ENCODE peak calls at places on chromosome 15, in seven cellular contexts. B, G, D, H, N, P and O are unnamed samples.

GRCh38 chr15:31261266-31262142 is 65.1 kb upstream of the KLF13 start:
- DNase-seq in B (no peak), G (no peak), D (no peak), H (peak; percentile 35), N (no peak), P (no peak), O (peak; percentile 26)

GRCh38 chr15:90762109-90762508 is 45.0 kb downstream of the BLM start:
- DNase-seq in B (no peak), G (no peak), D (peak; percentile 11), H (no peak), N (no peak), P (peak; percentile 87), O (peak; percentile 49)

GRCh38 chr15:45386420-45386819 is 8.1 kb upstream of the GATM start:
- DNase-seq in B (no peak), G (no peak), D (no peak), H (no peak), N (no peak), P (no peak), O (no peak)

GRCh38 chr15:35496585-35496984 is 49.4 kb downstream of the DPH6 start:
- DNase-seq in B (no peak), G (peak; percentile 21), D (no peak), H (no peak), N (no peak), P (no peak), O (no peak)

GRCh38 chr15:29130461-29130860 is 139.2 kb downstream of the NSMCE3 start:
- DNase-seq in B (no peak), G (no peak), D (no peak), H (no peak), N (no peak), P (no peak), O (no peak)

GRCh38 chr15:91478717-91479191 is 374.8 kb upstream of the SLCO3A1 start:
- DNase-seq in B (no peak), G (no peak), D (no peak), H (no peak), N (no peak), P (no peak), O (no peak)

GRCh38 chr15:73908030-73908821 is 18.0 kb upstream of the LOXL1 start:
- DNase-seq in B (peak; percentile 90), G (peak; percentile 79), D (peak; percentile 71), H (peak; percentile 91), N (no peak), P (peak; percentile 71), O (peak; percentile 97)

GRCh38 chr15:40452296-40453090 is 11.7 kb downstream of the BAHD1 start:
- DNase-seq in B (no peak), G (no peak), D (no peak), H (no peak), N (no peak), P (no peak), O (no peak)

GRCh38 chr15:62497356-62497755 is 332.3 kb upstream of the C2CD4B start:
- DNase-seq in B (no peak), G (no peak), D (no peak), H (no peak), N (no peak), P (no peak), O (no peak)

GRCh38 chr15:63986185-63986680 is 60.1 kb downstream of the DAPK2 start:
- DNase-seq in B (no peak), G (no peak), D (no peak), H (no peak), N (no peak), P (no peak), O (no peak)

GRCh38 chr15:27672537-27672936 is 426.6 kb downstream of the OCA2 start:
- DNase-seq in B (no peak), G (no peak), D (no peak), H (no peak), N (no peak), P (no peak), O (no peak)
- TF ChIP-seq CTCF in B (no peak), G (no peak), D (no peak), H (no peak), N (no peak), P (no peak), O (no peak)

GRCh38 chr15:82176528-82176927 is 86.0 kb downstream of the EFL1 start:
- DNase-seq in B (no peak), G (no peak), D (no peak), H (no peak), N (no peak), P (no peak), O (no peak)
- TF ChIP-seq CTCF in B (peak; percentile 32), G (no peak), D (no peak), H (no peak), N (no peak), P (no peak), O (peak; percentile 39)

GRCh38 chr15:60592386-60593339 is 113.7 kb upstream of the ICE2 start:
- DNase-seq in B (peak; percentile 73), G (peak; percentile 90), D (peak; percentile 54), H (peak; percentile 76), N (no peak), P (peak; percentile 60), O (peak; percentile 94)

GRCh38 chr15:60590935-60591490 is 112.1 kb upstream of the ICE2 start:
- DNase-seq in B (peak; percentile 57), G (peak; percentile 64), D (peak; percentile 26), H (peak; percentile 59), N (no peak), P (peak; percentile 47), O (peak; percentile 88)

GRCh38 chr15:60589728-60590127 is 110.8 kb upstream of the ICE2 start:
- DNase-seq in B (no peak), G (no peak), D (no peak), H (no peak), N (no peak), P (no peak), O (no peak)

GRCh38 chr15:60594071-60594470 is 115.1 kb upstream of the ICE2 start:
- DNase-seq in B (no peak), G (no peak), D (no peak), H (no peak), N (no peak), P (peak; percentile 43), O (no peak)

DNA sequence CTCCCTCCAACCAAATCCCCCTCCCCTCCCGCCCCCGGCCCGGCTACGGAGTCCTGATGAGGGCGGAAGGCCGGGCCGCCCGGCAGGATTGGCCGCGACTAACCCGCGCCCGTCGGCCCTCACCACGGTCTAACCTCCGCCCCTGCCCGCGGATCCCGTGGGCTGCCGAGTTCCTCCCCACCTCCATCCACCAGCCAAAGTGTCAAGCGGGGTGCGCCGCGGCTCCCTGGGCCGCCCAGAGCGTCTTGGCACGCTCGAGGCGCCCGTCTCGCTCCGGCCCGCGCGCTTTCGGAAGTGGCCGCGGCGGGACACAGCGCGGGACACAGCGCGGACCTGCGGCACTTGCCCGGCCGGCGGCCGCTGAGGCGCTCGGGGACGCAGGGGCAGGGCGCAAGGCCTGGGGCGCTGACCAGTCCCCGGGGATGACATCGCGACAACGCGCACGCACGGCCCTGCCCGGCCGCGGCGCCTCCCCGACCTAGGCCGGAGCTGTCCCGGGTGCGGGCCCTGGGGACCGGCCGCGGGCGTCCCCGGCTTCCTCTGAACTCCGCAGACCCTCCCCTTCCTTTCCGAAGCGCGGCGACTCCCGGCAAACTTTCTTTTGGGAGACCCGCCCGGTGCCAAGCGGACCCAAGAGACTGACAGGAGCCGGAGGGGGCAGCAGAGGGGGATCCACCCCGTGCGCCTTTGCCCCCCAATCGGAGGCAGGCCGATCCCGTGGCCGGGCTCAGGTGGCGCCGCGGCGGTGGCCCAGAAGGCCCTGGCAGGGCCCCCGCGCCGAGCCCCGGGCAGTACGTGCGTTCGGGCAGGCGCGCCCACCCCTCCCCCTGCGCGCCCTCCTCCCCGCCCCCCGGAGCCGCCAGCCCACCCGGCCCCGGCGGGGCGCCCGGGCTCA is 112.8 kb upstream of the ICE2 start:
- DNase-seq in B (peak; percentile 48), G (peak; percentile 74), D (no peak), H (peak; percentile 51), N (no peak), P (peak; percentile 19), O (peak; percentile 87)
- TF ChIP-seq CTCF in B (no peak), G (no peak), D (no peak), H (no peak), N (no peak), P (peak; percentile 21), O (peak; percentile 38)

GRCh38 chr15:78438595-78439285 is 724 bp downstream of the IREB2 start:
- DNase-seq in B (peak; percentile 49), G (peak; percentile 39), D (peak; percentile 36), H (peak; percentile 46), N (no peak), P (peak; percentile 24), O (peak; percentile 68)
- TF ChIP-seq CTCF in B (no peak), G (no peak), D (peak; percentile 50), H (no peak), N (peak; percentile 51), P (peak; percentile 39), O (peak; percentile 67)

GRCh38 chr15:22813844-22814243 is 24.6 kb upstream of the NIPA2 start:
- DNase-seq in B (no peak), G (no peak), D (no peak), H (no peak), N (no peak), P (no peak), O (no peak)

GRCh38 chr15:22810033-22810734 is 23.7 kb downstream of the NIPA1 start:
- DNase-seq in B (no peak), G (no peak), D (no peak), H (no peak), N (no peak), P (no peak), O (no peak)

GRCh38 chr15:22810735-22811338 is 24.4 kb downstream of the NIPA1 start:
- DNase-seq in B (no peak), G (no peak), D (peak; percentile 4), H (no peak), N (no peak), P (no peak), O (no peak)

GRCh38 chr15:22808761-22809280 is 22.4 kb downstream of the NIPA1 start:
- DNase-seq in B (no peak), G (no peak), D (peak; percentile 65), H (no peak), N (no peak), P (no peak), O (no peak)

GRCh38 chr15:22811640-22812039 is 25.2 kb downstream of the NIPA1 start:
- DNase-seq in B (peak; percentile 46), G (no peak), D (no peak), H (no peak), N (no peak), P (no peak), O (peak; percentile 80)
- TF ChIP-seq CTCF in B (no peak), G (no peak), D (no peak), H (no peak), N (peak; percentile 37), P (no peak), O (peak; percentile 72)